ENCODE peak calls at places on chromosomes 12 and 14, in four cellular contexts. C is K562, K is SK-N-SH, Y is HepG2. S is an unnamed sample.

GRCh38 chr12:47087088-47087688 is 7.4 kb upstream of the AMIGO2 start:
- DNase-seq in C (no peak), K (no peak), Y (no peak), S (no peak)

GRCh38 chr12:68276400-68276930 is 23.1 kb upstream of the IL22 start:
- DNase-seq in C (no peak), K (no peak), Y (no peak), S (no peak)

GRCh38 chr12:32471601-32472001 is 72.2 kb downstream of the FGD4 start:
- DNase-seq in C (no peak), K (no peak), Y (no peak), S (no peak)

GRCh38 chr12:95074766-95075165 is 1.3 kb upstream of the NR2C1 start:
- DNase-seq in C (no peak), K (no peak), Y (no peak), S (no peak)

GRCh38 chr12:124752437-124753229 is 111.0 kb downstream of the SCARB1 start:
- DNase-seq in C (no peak), K (no peak), Y (no peak), S (no peak)

GRCh38 chr14:30559638-30560071 is 697 bp downstream of the G2E3 start:
- DNase-seq in C (peak; percentile 15), K (peak; percentile 39), Y (peak; percentile 64), S (no peak)

GRCh38 chr12:112357214-112357613 is 25.0 kb downstream of the HECTD4 start:
- DNase-seq in C (no peak), K (no peak), Y (no peak), S (no peak)

GRCh38 chr12:20472089-20472488 is 103.8 kb downstream of the PDE3A start:
- DNase-seq in C (no peak), K (no peak), Y (no peak), S (no peak)

GRCh38 chr12:48750769-48751356 is 34.4 kb upstream of the CCNT1 start:
- DNase-seq in C (no peak), K (no peak), Y (no peak), S (no peak)

GRCh38 chr12:23060161-23060560 is 435.2 kb downstream of the ETNK1 start:
- DNase-seq in C (no peak), K (no peak), Y (no peak), S (no peak)

GRCh38 chr12:48980953-48981756 is 3.0 kb downstream of the WNT1 start:
- DNase-seq in C (peak; percentile 51), K (peak; percentile 80), Y (no peak), S (peak; percentile 65)

GRCh38 chr12:68912916-68913315 is 20.1 kb downstream of the CPM start:
- DNase-seq in C (no peak), K (no peak), Y (no peak), S (no peak)

GRCh38 chr14:92719421-92719820 is 29.0 kb downstream of the LGMN start:
- DNase-seq in C (no peak), K (no peak), Y (no peak), S (no peak)

GRCh38 chr12:13101854-13102375 is 1.6 kb downstream of the GSG1 start:
- DNase-seq in C (no peak), K (no peak), Y (peak; percentile 62), S (no peak)

GRCh38 chr12:104423273-104423672 is 33.5 kb upstream of the CHST11 start:
- DNase-seq in C (no peak), K (no peak), Y (no peak), S (no peak)

GRCh38 chr12:47797432-47797831 is 22.3 kb downstream of the HDAC7 start:
- DNase-seq in C (no peak), K (peak; percentile 76), Y (no peak), S (peak; percentile 69)

GRCh38 chr14:74918380-74918779 is 4.7 kb downstream of the RPS6KL1 start:
- DNase-seq in C (no peak), K (no peak), Y (no peak), S (no peak)

GRCh38 chr14:74919421-74920165 is 3.5 kb downstream of the RPS6KL1 start:
- DNase-seq in C (no peak), K (no peak), Y (no peak), S (no peak)

GRCh38 chr14:74917200-74917543 is 5.9 kb downstream of the RPS6KL1 start:
- DNase-seq in C (no peak), K (no peak), Y (no peak), S (no peak)

GRCh38 chr14:74915826-74916225 is 7.2 kb downstream of the RPS6KL1 start:
- DNase-seq in C (no peak), K (no peak), Y (no peak), S (no peak)

DNA sequence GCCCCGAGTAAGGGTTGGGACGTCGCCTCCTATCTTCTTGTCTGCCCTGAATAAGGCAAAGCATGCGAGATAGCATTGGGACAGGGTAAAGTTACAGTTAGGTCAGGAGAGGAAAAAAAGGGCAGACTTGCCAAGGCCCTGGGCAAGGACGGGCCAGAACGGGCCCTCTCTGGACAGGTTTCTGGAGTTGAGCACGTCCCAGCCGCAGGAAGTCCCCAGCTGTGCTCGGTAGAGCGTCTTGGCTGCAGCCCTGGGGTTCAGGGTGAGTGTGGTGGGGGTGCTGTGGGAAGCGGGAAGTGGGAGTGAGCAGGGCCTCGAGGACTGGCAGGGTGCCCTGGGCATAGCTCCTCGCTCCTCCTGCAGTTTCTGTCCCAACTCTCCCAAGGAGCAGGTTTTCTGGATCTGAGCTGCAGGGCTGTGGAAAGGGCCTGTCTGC is 5.4 kb downstream of the RPS6KL1 start:
- DNase-seq in C (no peak), K (no peak), Y (no peak), S (no peak)
- TF ChIP-seq FOXJ3 in C (no peak), K (no peak), Y (no peak), S (no peak)

GRCh38 chr14:78254911-78255431 is 84.8 kb downstream of the NRXN3 start:
- DNase-seq in C (no peak), K (no peak), Y (no peak), S (no peak)

GRCh38 chr14:78253986-78254385 is 83.8 kb downstream of the NRXN3 start:
- DNase-seq in C (no peak), K (no peak), Y (no peak), S (no peak)

DNA sequence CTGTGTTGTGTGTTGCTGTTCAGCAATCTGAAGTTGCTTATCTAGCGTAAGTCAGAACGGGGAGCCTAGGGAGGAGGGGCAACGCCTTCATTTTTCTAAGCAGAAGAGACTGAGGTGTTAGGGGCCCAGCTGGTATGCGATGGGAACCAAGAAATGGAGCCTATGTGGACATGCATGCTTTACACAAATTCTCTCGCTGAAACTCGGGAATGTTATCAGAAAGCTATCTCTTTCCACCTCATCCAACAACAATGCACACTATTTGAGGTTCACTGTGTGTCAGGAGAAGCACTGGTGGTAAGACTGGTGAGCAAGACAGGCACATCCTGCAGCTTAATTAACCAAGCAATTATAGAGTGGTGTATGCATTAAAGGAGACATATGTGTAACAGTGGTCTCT is 89.7 kb downstream of the NRXN3 start:
- DNase-seq in C (no peak), K (no peak), Y (no peak), S (no peak)
- TF ChIP-seq FOXJ3 in C (no peak), K (no peak), Y (no peak), S (no peak)

GRCh38 chr14:94337274-94337673 is 14.1 kb upstream of the SERPINA6 start:
- DNase-seq in C (no peak), K (no peak), Y (no peak), S (no peak)
- TF ChIP-seq FOXJ3 in C (no peak), K (no peak), Y (no peak), S (no peak)

DNA sequence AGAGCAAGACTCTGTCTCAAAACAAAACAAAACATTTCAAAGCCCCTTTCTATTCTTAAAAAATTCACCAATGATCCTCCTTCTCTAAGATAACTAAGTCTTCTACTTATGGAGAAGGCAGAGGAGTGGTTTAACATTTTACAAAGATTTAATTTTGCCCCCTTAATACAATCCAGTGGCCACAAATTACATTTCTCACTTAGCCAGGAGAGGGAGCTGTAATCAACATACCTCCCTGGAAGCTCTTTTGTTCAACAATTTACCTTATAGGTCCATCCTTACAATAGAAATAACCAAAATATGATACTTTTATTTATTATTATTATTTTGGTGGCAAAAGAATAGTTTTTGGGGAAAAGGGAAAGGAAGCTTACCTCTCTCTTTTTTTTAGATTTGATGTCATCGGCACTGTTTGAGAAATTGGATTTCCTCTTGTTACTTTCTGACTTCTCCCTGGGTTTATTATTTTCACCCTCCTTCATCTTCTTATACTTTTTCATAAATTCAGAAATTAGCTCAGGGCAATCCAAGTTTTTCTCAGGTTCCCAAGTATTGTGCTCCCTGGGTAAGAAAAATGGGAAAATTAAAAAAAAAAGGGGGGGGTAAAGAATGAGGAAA is 28.1 kb downstream of the CBX5 start:
- DNase-seq in C (peak; percentile 62), K (peak; percentile 73), Y (peak; percentile 38), S (no peak)
- TF ChIP-seq FOXJ3 in C (no peak), K (no peak), Y (no peak), S (no peak)